ENCODE peak calls at places on chromosomes 4 and X, in five cellular contexts. One of them, this sample, is unnamed. For H3K9me3 and H3K36me3, the result is how much of the 10 kb centered on the place peaks cover.

GRCh38 chrX:53257166-53257565 is 24.2 kb downstream of the IQSEC2 start:
- DNase-seq in upper lobe of right lung: no peak
- DNase-seq in tibial nerve: no peak
- DNase-seq in adrenal gland: no peak
- DNase-seq in right lobe of liver: no peak
- DNase-seq in this sample: no peak

GRCh38 chr4:118824141-118824540 is 11.8 kb downstream of the SEC24D start:
- DNase-seq in adrenal gland: no peak
- DNase-seq in upper lobe of right lung: no peak
- DNase-seq in tibial nerve: no peak
- DNase-seq in right lobe of liver: no peak
- DNase-seq in this sample: no peak

GRCh38 chrX:50469206-50469605 is 1.4 kb downstream of the DGKK start:
- DNase-seq in right lobe of liver: no peak
- DNase-seq in adrenal gland: no peak
- DNase-seq in upper lobe of right lung: no peak
- DNase-seq in tibial nerve: no peak
- DNase-seq in this sample: no peak

GRCh38 chr4:27357283-27357682 is 496.6 kb downstream of the STIM2 start:
- DNase-seq in tibial nerve: no peak
- DNase-seq in adrenal gland: no peak
- DNase-seq in right lobe of liver: no peak
- DNase-seq in upper lobe of right lung: no peak
- DNase-seq in this sample: no peak

GRCh38 chr4:139200102-139200501 is 23.1 kb upstream of the ELF2 start:
- DNase-seq in right lobe of liver: no peak
- DNase-seq in upper lobe of right lung: no peak
- DNase-seq in tibial nerve: no peak
- DNase-seq in adrenal gland: no peak
- DNase-seq in this sample: no peak

GRCh38 chr4:7043521-7044414 is 596 bp downstream of the TADA2B start:
- DNase-seq in tibial nerve: no peak
- DNase-seq in adrenal gland: peak
- DNase-seq in right lobe of liver: peak
- DNase-seq in upper lobe of right lung: peak
- DNase-seq in this sample: no peak

GRCh38 chr4:21522296-21522695 is 426.3 kb downstream of the KCNIP4 start:
- DNase-seq in tibial nerve: no peak
- DNase-seq in right lobe of liver: no peak
- DNase-seq in upper lobe of right lung: no peak
- DNase-seq in adrenal gland: no peak
- DNase-seq in this sample: no peak

GRCh38 chr4:75599647-75600046 is 30.7 kb downstream of the CDKL2 start:
- DNase-seq in adrenal gland: no peak
- DNase-seq in right lobe of liver: no peak
- DNase-seq in tibial nerve: no peak
- DNase-seq in upper lobe of right lung: no peak
- DNase-seq in this sample: no peak

GRCh38 chrX:51893931-51894696 is 691 bp downstream of the MAGED1 start:
- DNase-seq in tibial nerve: no peak
- DNase-seq in adrenal gland: peak
- DNase-seq in upper lobe of right lung: peak
- DNase-seq in right lobe of liver: no peak
- DNase-seq in this sample: no peak

GRCh38 chr4:27764526-27764837 is 903.8 kb downstream of the STIM2 start:
- DNase-seq in tibial nerve: no peak
- DNase-seq in upper lobe of right lung: no peak
- DNase-seq in adrenal gland: no peak
- DNase-seq in right lobe of liver: no peak
- DNase-seq in this sample: no peak

GRCh38 chrX:632391-633042 is 1.9 kb downstream of the SHOX start:
- DNase-seq in tibial nerve: no peak
- DNase-seq in right lobe of liver: no peak
- DNase-seq in adrenal gland: no peak
- DNase-seq in upper lobe of right lung: no peak
- DNase-seq in this sample: no peak

GRCh38 chrX:45143455-45143854 is 57.2 kb downstream of the DIPK2B start:
- DNase-seq in upper lobe of right lung: no peak
- DNase-seq in tibial nerve: no peak
- DNase-seq in adrenal gland: no peak
- DNase-seq in right lobe of liver: no peak
- DNase-seq in this sample: no peak

GRCh38 chr4:94235825-94236224 is 28.2 kb downstream of the SMARCAD1 start:
- DNase-seq in adrenal gland: no peak
- DNase-seq in tibial nerve: no peak
- DNase-seq in upper lobe of right lung: no peak
- DNase-seq in right lobe of liver: no peak
- DNase-seq in this sample: no peak

GRCh38 chrX:67700607-67701006 is 156.8 kb downstream of the AR start:
- DNase-seq in upper lobe of right lung: no peak
- DNase-seq in right lobe of liver: no peak
- DNase-seq in adrenal gland: no peak
- DNase-seq in tibial nerve: no peak
- DNase-seq in this sample: no peak

GRCh38 chr4:137514401-137515116 is 17.7 kb downstream of the PCDH18 start:
- DNase-seq in adrenal gland: no peak
- DNase-seq in upper lobe of right lung: no peak
- DNase-seq in tibial nerve: no peak
- DNase-seq in right lobe of liver: no peak
- DNase-seq in this sample: no peak

GRCh38 chrX:137072396-137072795 is 38.6 kb upstream of the GPR101 start:
- DNase-seq in upper lobe of right lung: no peak
- DNase-seq in right lobe of liver: no peak
- DNase-seq in adrenal gland: no peak
- DNase-seq in tibial nerve: no peak
- DNase-seq in this sample: no peak

GRCh38 chrX:68710870-68711576 is 63.6 kb downstream of the STARD8 start:
- DNase-seq in tibial nerve: no peak
- DNase-seq in right lobe of liver: peak
- DNase-seq in adrenal gland: peak
- DNase-seq in upper lobe of right lung: no peak
- DNase-seq in this sample: no peak

GRCh38 chr4:172819353-172819752 is 349.3 kb upstream of the GALNT7 start:
- DNase-seq in tibial nerve: no peak
- DNase-seq in adrenal gland: no peak
- DNase-seq in upper lobe of right lung: no peak
- DNase-seq in right lobe of liver: no peak
- DNase-seq in this sample: no peak

GRCh38 chr4:174696657-174697056 is 132.4 kb downstream of the GLRA3 start:
- DNase-seq in right lobe of liver: no peak
- DNase-seq in adrenal gland: no peak
- DNase-seq in upper lobe of right lung: no peak
- DNase-seq in tibial nerve: no peak
- DNase-seq in this sample: no peak

GRCh38 chrX:110846071-110846470 is 50.5 kb upstream of the CHRDL1 start:
- DNase-seq in right lobe of liver: no peak
- DNase-seq in adrenal gland: no peak
- DNase-seq in tibial nerve: no peak
- DNase-seq in upper lobe of right lung: no peak
- DNase-seq in this sample: no peak

GRCh38 chr4:95095352-95095974 is 337.7 kb downstream of the BMPR1B start:
- DNase-seq in upper lobe of right lung: no peak
- DNase-seq in tibial nerve: no peak
- DNase-seq in adrenal gland: peak
- DNase-seq in right lobe of liver: no peak
- DNase-seq in this sample: no peak

GRCh38 chr4:148097811-148098210 is 344.4 kb downstream of the NR3C2 start:
- DNase-seq in adrenal gland: no peak
- DNase-seq in right lobe of liver: no peak
- DNase-seq in upper lobe of right lung: no peak
- DNase-seq in tibial nerve: no peak
- DNase-seq in this sample: no peak

GRCh38 chr4:94897023-94897422 is 139.3 kb downstream of the BMPR1B start:
- DNase-seq in upper lobe of right lung: no peak
- DNase-seq in adrenal gland: peak
- DNase-seq in tibial nerve: no peak
- DNase-seq in right lobe of liver: no peak
- DNase-seq in this sample: no peak

GRCh38 chr4:47071863-47072441 is 40.6 kb downstream of the GABRB1 start:
- DNase-seq in right lobe of liver: no peak
- DNase-seq in adrenal gland: no peak
- DNase-seq in upper lobe of right lung: no peak
- DNase-seq in tibial nerve: no peak
- DNase-seq in this sample: no peak

GRCh38 chrX:129600981-129601424 is 53.8 kb downstream of the APLN start:
- DNase-seq in tibial nerve: peak
- DNase-seq in adrenal gland: no peak
- DNase-seq in right lobe of liver: no peak
- DNase-seq in upper lobe of right lung: no peak
- DNase-seq in this sample: no peak

GRCh38 chr4:14863420-14864364 is 138.6 kb upstream of the CPEB2 start:
- DNase-seq in adrenal gland: no peak
- DNase-seq in right lobe of liver: no peak
- DNase-seq in tibial nerve: no peak
- DNase-seq in upper lobe of right lung: no peak
- DNase-seq in this sample: no peak

GRCh38 chr4:94390804-94391410 is 48.3 kb upstream of the HPGDS start:
- DNase-seq in adrenal gland: peak
- DNase-seq in tibial nerve: no peak
- DNase-seq in right lobe of liver: no peak
- DNase-seq in upper lobe of right lung: no peak
- DNase-seq in this sample: no peak

GRCh38 chrX:49171752-49172279 is at the start of gene PLP2:
- DNase-seq in right lobe of liver: peak
- DNase-seq in upper lobe of right lung: peak
- DNase-seq in adrenal gland: peak
- DNase-seq in tibial nerve: no peak
- DNase-seq in this sample: no peak

GRCh38 chrX:72045141-72045540 is 86.6 kb downstream of the RTL5 start:
- DNase-seq in tibial nerve: no peak
- DNase-seq in upper lobe of right lung: no peak
- DNase-seq in right lobe of liver: no peak
- DNase-seq in adrenal gland: no peak
- DNase-seq in this sample: no peak

GRCh38 chrX:51026862-51027261 is 116.3 kb downstream of the BMP15 start:
- DNase-seq in upper lobe of right lung: no peak
- DNase-seq in tibial nerve: no peak
- DNase-seq in adrenal gland: no peak
- DNase-seq in right lobe of liver: no peak
- DNase-seq in this sample: no peak

GRCh38 chrX:70445876-70446275 is 1.2 kb downstream of the DLG3 start:
- DNase-seq in right lobe of liver: no peak
- DNase-seq in upper lobe of right lung: no peak
- DNase-seq in tibial nerve: no peak
- DNase-seq in adrenal gland: no peak
- DNase-seq in this sample: no peak

GRCh38 chrX:70446380-70447350 is 2.0 kb downstream of the DLG3 start:
- DNase-seq in tibial nerve: no peak
- DNase-seq in right lobe of liver: no peak
- DNase-seq in adrenal gland: no peak
- DNase-seq in upper lobe of right lung: no peak
- DNase-seq in this sample: no peak

GRCh38 chrX:70442224-70442623 is 2.4 kb upstream of the DLG3 start:
- DNase-seq in tibial nerve: no peak
- DNase-seq in right lobe of liver: no peak
- DNase-seq in upper lobe of right lung: no peak
- DNase-seq in adrenal gland: no peak
- DNase-seq in this sample: no peak

GRCh38 chrX:70445197-70445656 is 592 bp downstream of the DLG3 start:
- DNase-seq in upper lobe of right lung: no peak
- DNase-seq in tibial nerve: no peak
- DNase-seq in right lobe of liver: no peak
- DNase-seq in adrenal gland: no peak
- DNase-seq in this sample: no peak

DNA sequence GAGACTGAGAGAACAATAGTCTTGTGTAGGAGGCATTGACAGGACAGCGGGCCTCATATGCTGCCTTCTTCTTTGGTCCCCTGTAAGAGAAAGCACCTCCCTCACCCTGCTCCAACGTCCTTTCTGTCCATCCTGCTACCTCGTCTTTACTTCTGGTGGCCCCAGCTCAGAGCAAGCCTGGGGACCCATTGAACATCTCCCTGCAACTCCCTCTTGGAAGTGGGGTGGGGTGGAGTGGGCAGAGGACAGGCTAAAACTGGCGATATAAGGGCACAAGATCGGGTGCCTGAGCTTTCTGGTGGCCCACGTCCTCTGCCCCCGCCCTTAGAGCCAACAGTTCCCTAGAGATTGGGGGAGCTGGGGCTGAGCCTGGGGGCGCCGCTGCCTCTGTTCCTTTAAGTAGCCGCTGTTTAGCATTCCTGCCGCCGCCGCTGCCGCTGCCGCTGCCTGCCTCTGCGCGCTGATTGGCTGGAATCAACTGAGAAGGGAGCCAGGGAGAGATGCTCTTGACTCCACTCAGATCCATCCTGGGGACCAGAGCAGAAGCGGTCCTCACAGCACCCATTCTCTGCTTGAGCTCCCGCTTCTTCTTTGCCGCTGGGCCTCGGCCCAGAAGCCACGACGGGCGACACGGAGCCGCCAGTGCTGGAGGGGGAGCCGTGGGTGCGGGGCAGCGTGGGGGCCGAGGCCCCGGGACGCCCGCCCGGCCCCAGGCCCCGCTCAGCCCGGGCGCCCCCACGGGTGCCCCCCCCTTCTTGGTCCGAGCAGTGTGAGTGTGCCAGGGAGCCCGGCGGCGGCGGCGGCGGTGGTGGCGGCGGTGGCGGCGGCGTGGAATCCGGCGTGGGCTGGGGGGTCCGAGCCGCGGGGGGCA is at the start of gene DLG3:
- DNase-seq in right lobe of liver: no peak
- DNase-seq in upper lobe of right lung: no peak
- DNase-seq in tibial nerve: no peak
- DNase-seq in adrenal gland: no peak
- DNase-seq in this sample: no peak
- H3K9me3 ChIP-seq in right lobe of liver: under half
- H3K9me3 ChIP-seq in upper lobe of right lung: under half
- H3K9me3 ChIP-seq in tibial nerve: under half
- H3K9me3 ChIP-seq in adrenal gland: under half
- H3K9me3 ChIP-seq in this sample: under half

GRCh38 chr4:38730830-38731646 is 51.8 kb downstream of the TLR10 start:
- DNase-seq in right lobe of liver: peak
- DNase-seq in tibial nerve: peak
- DNase-seq in upper lobe of right lung: peak
- DNase-seq in adrenal gland: peak
- DNase-seq in this sample: no peak
- H3K36me3 ChIP-seq in right lobe of liver: under half
- H3K36me3 ChIP-seq in tibial nerve: under half
- H3K36me3 ChIP-seq in upper lobe of right lung: under half
- H3K36me3 ChIP-seq in adrenal gland: under half
- H3K36me3 ChIP-seq in this sample: under half

DNA sequence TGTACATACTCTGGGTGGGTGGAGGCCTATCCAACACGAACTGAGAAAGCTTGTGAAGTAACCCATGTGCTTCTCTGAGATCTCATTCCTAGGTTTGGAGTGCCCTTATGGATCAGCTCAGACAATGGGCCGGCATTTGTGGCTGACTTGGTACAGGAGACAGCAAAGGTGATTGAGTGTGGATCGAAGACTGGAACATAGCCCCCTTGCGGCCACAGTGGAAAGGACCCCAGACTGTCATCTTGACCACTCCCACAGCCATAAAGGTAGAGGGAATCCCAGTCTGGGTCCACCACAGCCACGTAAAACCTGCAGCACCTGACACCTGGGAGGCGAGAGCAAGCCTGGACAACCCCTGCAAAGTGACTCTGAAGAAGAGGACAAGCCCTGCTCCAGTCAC is 598.0 kb upstream of the AADAT start:
- DNase-seq in upper lobe of right lung: no peak
- DNase-seq in right lobe of liver: no peak
- DNase-seq in adrenal gland: no peak
- DNase-seq in tibial nerve: no peak
- DNase-seq in this sample: no peak
- TF ChIP-seq CTCF in upper lobe of right lung: no peak
- TF ChIP-seq CTCF in right lobe of liver: no peak
- TF ChIP-seq CTCF in adrenal gland: no peak
- TF ChIP-seq CTCF in tibial nerve: no peak
- TF ChIP-seq CTCF in this sample: no peak

GRCh38 chr4:159086606-159087005 is 16.3 kb upstream of the RAPGEF2 start:
- DNase-seq in adrenal gland: no peak
- DNase-seq in tibial nerve: no peak
- DNase-seq in upper lobe of right lung: no peak
- DNase-seq in right lobe of liver: no peak
- DNase-seq in this sample: no peak
- H3K9me3 ChIP-seq in adrenal gland: under half
- H3K9me3 ChIP-seq in tibial nerve: under half
- H3K9me3 ChIP-seq in upper lobe of right lung: under half
- H3K9me3 ChIP-seq in right lobe of liver: under half
- H3K9me3 ChIP-seq in this sample: under half

This sample was measured in RWPE2.